ENCODE peak calls at places on chromosomes 6 and 20, in eight cellular contexts. A, D, S, P, Q, Y, E and M are unnamed samples. For H3K4me1, the result is how much of the 10 kb centered on the place peaks cover.

GRCh38 chr20:11912013-11912663 is 5.6 kb upstream of the BTBD3 start:
- DNase-seq in Y (peak), D (no peak), A (no peak), E (no peak), P (peak), Q (no peak), S (peak), M (no peak)

GRCh38 chr6:111119550-111120329 is 32.4 kb downstream of the SLC16A10 start:
- DNase-seq in Q (no peak), Y (no peak), P (no peak), A (no peak), S (no peak), E (no peak), D (no peak), M (no peak)

GRCh38 chr20:18738055-18738454 is 75.5 kb upstream of the SCP2D1 start:
- DNase-seq in Q (no peak), P (no peak), S (no peak), A (no peak), D (no peak), Y (no peak), E (no peak), M (peak)

GRCh38 chr20:50743087-50743486 is 11.7 kb downstream of the PARD6B start:
- DNase-seq in D (no peak), S (no peak), Q (no peak), P (no peak), Y (no peak), A (no peak), E (no peak), M (no peak)

GRCh38 chr20:3927486-3928291 is 38.5 kb downstream of the PANK2 start:
- DNase-seq in S (peak), E (no peak), A (no peak), P (no peak), Y (peak), D (no peak), Q (no peak), M (no peak)

GRCh38 chr6:42038811-42039408 is 11.4 kb upstream of the TAF8 start:
- DNase-seq in E (no peak), Y (no peak), S (no peak), D (no peak), Q (no peak), P (no peak), A (no peak), M (no peak)

GRCh38 chr6:142088858-142089216 is 43.9 kb upstream of the GJE1 start:
- DNase-seq in P (peak), E (no peak), A (no peak), D (no peak), Y (peak), S (peak), Q (no peak), M (no peak)

GRCh38 chr6:19424853-19425252 is 412.3 kb upstream of the ID4 start:
- DNase-seq in Q (no peak), P (no peak), A (no peak), E (no peak), Y (no peak), S (no peak), D (no peak), M (no peak)

GRCh38 chr6:136250686-136251008 is 536 bp upstream of the MTFR2 start:
- DNase-seq in A (no peak), D (no peak), S (no peak), P (no peak), E (no peak), Q (no peak), Y (no peak), M (no peak)

GRCh38 chr6:90155114-90155513 is 141.5 kb downstream of the BACH2 start:
- DNase-seq in Q (no peak), P (no peak), S (no peak), D (no peak), Y (no peak), A (no peak), E (no peak), M (no peak)

GRCh38 chr6:168791916-168792315 is 350.9 kb downstream of the SMOC2 start:
- DNase-seq in E (no peak), D (no peak), Q (no peak), A (no peak), P (no peak), Y (no peak), S (no peak), M (no peak)

GRCh38 chr20:5481872-5482271 is 165.1 kb upstream of the PROKR2 start:
- DNase-seq in P (no peak), E (no peak), Y (no peak), S (no peak), A (no peak), D (no peak), Q (no peak), M (no peak)

GRCh38 chr6:107064579-107065065 is 36.6 kb downstream of the MTRES1 start:
- DNase-seq in A (no peak), S (no peak), Q (peak), P (peak), Y (no peak), E (peak), D (no peak), M (no peak)

GRCh38 chr20:49635171-49635570 is 67.2 kb upstream of the PTGIS start:
- DNase-seq in P (no peak), E (no peak), Y (no peak), Q (peak), A (no peak), S (no peak), D (peak), M (no peak)

GRCh38 chr6:150646228-150646627 is 46.5 kb downstream of the PLEKHG1 start:
- DNase-seq in E (no peak), P (no peak), Q (no peak), S (no peak), Y (no peak), D (no peak), A (no peak), M (no peak)

GRCh38 chr6:88490865-88491264 is 324.7 kb upstream of the CNR1 start:
- DNase-seq in Q (no peak), P (peak), A (no peak), D (no peak), E (no peak), S (no peak), Y (no peak), M (no peak)

DNA sequence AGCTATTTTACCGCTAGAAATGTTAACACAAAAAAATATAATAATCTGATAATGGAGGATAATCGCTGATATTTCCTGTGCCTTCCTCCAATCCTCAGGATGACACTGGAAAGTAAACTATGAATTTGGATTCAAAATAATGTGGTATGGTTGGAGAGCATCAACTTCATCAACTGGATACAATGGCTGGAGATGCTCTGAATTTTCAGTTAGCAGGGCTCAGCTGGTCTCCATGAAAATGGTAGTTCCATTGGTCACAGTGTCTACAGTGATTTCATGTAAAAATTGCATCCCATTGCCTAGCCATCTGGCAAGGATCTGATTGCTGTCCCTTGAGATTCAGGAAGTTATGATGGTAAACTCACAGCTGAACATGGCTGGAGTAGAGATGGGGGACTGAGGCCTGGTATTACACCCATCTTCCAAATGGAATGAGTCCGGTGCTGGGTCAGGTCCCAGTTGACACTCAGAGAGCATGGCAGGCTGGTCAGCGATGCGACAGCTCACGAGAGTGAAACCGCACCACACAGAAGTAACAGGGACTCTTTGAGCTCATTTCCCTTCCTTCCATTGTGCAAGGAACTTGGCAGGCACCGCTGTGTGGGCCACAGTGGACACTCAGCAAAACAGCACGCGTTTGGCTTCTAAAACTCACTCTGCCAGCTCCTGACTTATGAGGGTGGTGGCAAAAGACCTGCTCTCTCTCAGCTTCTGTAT is 142.4 kb upstream of the TNFAIP3 start:
- DNase-seq in P (no peak), S (no peak), A (no peak), Q (peak), Y (no peak), D (peak), E (no peak), M (no peak)
- H3K4me1 ChIP-seq in P (under half), S (under half), A (under half), Q (under half), Y (under half), D (under half), E (under half), M (under half)

GRCh38 chr6:137849709-137850093 is 17.4 kb upstream of the TNFAIP3 start:
- DNase-seq in A (no peak), S (no peak), E (no peak), P (no peak), D (no peak), Y (no peak), Q (no peak), M (no peak)

GRCh38 chr6:137847748-137848147 is 19.3 kb upstream of the TNFAIP3 start:
- DNase-seq in E (no peak), P (no peak), Y (no peak), A (no peak), S (no peak), Q (no peak), D (no peak), M (no peak)

GRCh38 chr6:137850137-137850714 is 16.8 kb upstream of the TNFAIP3 start:
- DNase-seq in A (no peak), Y (no peak), D (no peak), E (no peak), S (no peak), P (no peak), Q (no peak), M (no peak)

GRCh38 chr6:137848672-137849071 is 18.4 kb upstream of the TNFAIP3 start:
- DNase-seq in S (no peak), D (no peak), A (no peak), Q (no peak), E (no peak), P (no peak), Y (no peak), M (no peak)

GRCh38 chr6:137849076-137849708 is 17.9 kb upstream of the TNFAIP3 start:
- DNase-seq in P (no peak), A (no peak), S (no peak), E (no peak), D (no peak), Y (no peak), Q (no peak), M (no peak)
- H3K4me1 ChIP-seq in P (under half), A (under half), S (under half), E (under half), D (under half), Y (under half), Q (under half), M (under half)

GRCh38 chr6:31158140-31158862 is at the start of gene TCF19:
- DNase-seq in A (peak), P (peak), Y (peak), D (peak), Q (peak), S (peak), E (peak), M (peak)
- H3K4me1 ChIP-seq in A (under half), P (under half), Y (under half), D (under half), Q (under half), S (under half), E (under half), M (under half)

GRCh38 chr6:116101298-116101718 is 655 bp downstream of the NT5DC1 start:
- DNase-seq in A (no peak), S (no peak), Q (no peak), E (no peak), D (no peak), P (no peak), Y (no peak), M (no peak)
- H3K4me1 ChIP-seq in A (under half), S (under half), Q (under half), E (under half), D (under half), P (under half), Y (under half), M (under half)

DNA sequence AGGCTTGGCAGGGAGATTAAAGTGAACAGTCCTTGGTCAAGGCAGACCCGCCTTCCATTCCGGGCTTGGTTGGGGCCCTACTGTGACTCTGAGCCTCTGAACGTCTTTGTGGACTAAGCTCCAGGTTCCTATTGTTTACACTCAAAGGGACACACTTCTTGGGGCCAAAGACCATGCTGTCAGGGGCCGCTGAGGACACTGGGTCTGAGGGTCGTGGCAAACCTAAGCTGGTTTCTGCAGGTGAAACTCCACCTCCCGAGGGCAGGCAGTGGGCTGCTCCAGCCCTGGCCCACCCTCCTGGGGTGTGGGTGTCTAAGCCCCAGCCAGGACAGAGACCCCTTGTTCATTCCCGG is 43.1 kb downstream of the DSTN start:
- DNase-seq in Q (no peak), Y (no peak), A (no peak), D (no peak), S (no peak), P (no peak), E (no peak), M (no peak)
- H3K4me1 ChIP-seq in Q (half or more), Y (under half), A (under half), D (half or more), S (under half), P (under half), E (under half), M (under half)

GRCh38 chr20:56582557-56582956 is 46.5 kb upstream of the TFAP2C start:
- DNase-seq in A (no peak), P (no peak), Q (no peak), Y (no peak), S (no peak), E (no peak), D (no peak), M (no peak)

GRCh38 chr20:56579261-56579660 is 46.2 kb downstream of the FAM209B start:
- DNase-seq in E (no peak), A (no peak), Q (no peak), S (no peak), P (no peak), D (no peak), Y (peak), M (no peak)

GRCh38 chr20:56575961-56576360 is 42.9 kb downstream of the FAM209B start:
- DNase-seq in A (no peak), E (no peak), Q (no peak), P (no peak), S (no peak), D (no peak), Y (no peak), M (no peak)

GRCh38 chr20:56581701-56582100 is 47.4 kb upstream of the TFAP2C start:
- DNase-seq in A (no peak), E (no peak), P (no peak), Y (no peak), Q (no peak), D (no peak), S (no peak), M (no peak)

DNA sequence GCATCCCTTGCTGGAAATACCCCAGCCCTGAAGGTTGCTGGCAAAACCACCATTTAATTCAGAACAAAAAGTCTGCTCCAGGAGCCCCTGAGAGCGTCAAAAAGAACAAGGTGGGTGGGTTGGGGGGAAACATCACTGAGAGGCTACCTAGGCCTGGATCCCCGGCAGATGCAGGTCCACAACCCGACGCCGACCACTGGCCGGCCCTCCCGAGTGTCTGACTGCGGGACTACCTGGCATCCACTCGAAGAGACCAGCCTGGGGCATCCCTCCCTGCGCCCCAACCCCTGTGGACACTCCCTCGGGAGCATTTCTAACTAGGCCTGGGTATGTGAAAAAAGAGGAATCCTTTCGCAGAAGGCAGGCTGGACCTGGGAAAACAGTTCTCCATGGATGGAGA is 47.2 kb downstream of the FAM209B start:
- DNase-seq in A (no peak), Q (no peak), Y (no peak), P (no peak), S (no peak), E (no peak), D (no peak), M (no peak)
- H3K4me1 ChIP-seq in A (under half), Q (under half), Y (under half), P (under half), S (under half), E (under half), D (under half), M (under half)